ENCODE peak calls at places on chromosomes 6 and 20, in four cellular contexts. P, M, L and G are unnamed samples.
A peak's percentile ranks its signal among the peaks of the same experiment; 100 is the strongest.

GRCh38 chr6:8785223-8785622 is 349.9 kb upstream of the SLC35B3 start:
- DNase-seq in P (no peak), M (no peak), L (no peak), G (no peak)

GRCh38 chr6:42276008-42276890 is 58.6 kb upstream of the MRPS10 start:
- DNase-seq in P (no peak), M (no peak), L (no peak), G (no peak)

GRCh38 chr6:111845441-111845871 is 27.8 kb downstream of the FYN start:
- DNase-seq in P (no peak), M (no peak), L (no peak), G (no peak)

GRCh38 chr6:42511803-42512422 is 51.9 kb upstream of the UBR2 start:
- DNase-seq in P (peak; percentile 60), M (no peak), L (no peak), G (no peak)

GRCh38 chr6:128239898-128240509 is 280.4 kb downstream of the PTPRK start:
- DNase-seq in P (no peak), M (no peak), L (no peak), G (no peak)

GRCh38 chr20:50313223-50313820 is 122.7 kb downstream of the CEBPB start:
- DNase-seq in P (peak; percentile 75), M (no peak), L (no peak), G (peak; percentile 30)

GRCh38 chr6:149152521-149152920 is 165.0 kb upstream of the TAB2 start:
- DNase-seq in P (no peak), M (no peak), L (no peak), G (no peak)

GRCh38 chr20:35743693-35744491 is 1.8 kb upstream of the RBM39 start:
- DNase-seq in P (no peak), M (no peak), L (peak; percentile 17), G (no peak)

GRCh38 chr20:16518068-16518783 is 55.0 kb downstream of the KIF16B start:
- DNase-seq in P (peak; percentile 78), M (no peak), L (no peak), G (peak; percentile 46)

GRCh38 chr6:10202111-10202510 is 212.8 kb downstream of the TFAP2A start:
- DNase-seq in P (peak; percentile 76), M (no peak), L (no peak), G (peak; percentile 11)

GRCh38 chr6:139290787-139291294 is 957 bp downstream of the TXLNB start:
- DNase-seq in P (no peak), M (no peak), L (no peak), G (peak; percentile 41)

GRCh38 chr6:52571099-52571755 is 5.6 kb downstream of the TRAM2 start:
- DNase-seq in P (no peak), M (no peak), L (no peak), G (no peak)

GRCh38 chr6:37473364-37474095 is 26.2 kb downstream of the CCDC167 start:
- DNase-seq in P (peak; percentile 74), M (no peak), L (peak; percentile 91), G (peak; percentile 72)

GRCh38 chr20:7859371-7859802 is 80.9 kb downstream of the HAO1 start:
- DNase-seq in P (peak; percentile 84), M (no peak), L (no peak), G (peak; percentile 82)

GRCh38 chr20:34090645-34091044 is 21.4 kb downstream of the EIF2S2 start:
- DNase-seq in P (no peak), M (no peak), L (no peak), G (no peak)

GRCh38 chr6:21348462-21349195 is 244.9 kb upstream of the SOX4 start:
- DNase-seq in P (peak; percentile 68), M (no peak), L (no peak), G (peak; percentile 76)

GRCh38 chr20:11432407-11432806 is 485.3 kb upstream of the BTBD3 start:
- DNase-seq in P (peak; percentile 92), M (no peak), L (no peak), G (peak; percentile 34)

GRCh38 chr20:57106692-57107091 is 159.7 kb downstream of the BMP7 start:
- DNase-seq in P (no peak), M (no peak), L (no peak), G (no peak)

GRCh38 chr6:19851273-19852089 is 14.3 kb downstream of the ID4 start:
- DNase-seq in P (peak; percentile 90), M (no peak), L (no peak), G (peak; percentile 88)

GRCh38 chr6:13649393-13649792 is 34.3 kb downstream of the NOL7 start:
- DNase-seq in P (no peak), M (no peak), L (no peak), G (no peak)

GRCh38 chr6:13653296-13653695 is 38.2 kb downstream of the NOL7 start:
- DNase-seq in P (peak; percentile 44), M (no peak), L (no peak), G (peak; percentile 56)

GRCh38 chr6:13643125-13643524 is 28.0 kb downstream of the NOL7 start:
- DNase-seq in P (no peak), M (no peak), L (no peak), G (no peak)

GRCh38 chr6:13648850-13649249 is 33.7 kb downstream of the NOL7 start:
- DNase-seq in P (peak; percentile 11), M (no peak), L (no peak), G (no peak)
- H3K4me3 ChIP-seq in P (no peak overlapping the region), M (no peak overlapping the region), L (no peak overlapping the region), G (no peak overlapping the region)

GRCh38 chr20:47319517-47320252 is 36.8 kb downstream of the ZMYND8 start:
- DNase-seq in P (peak; percentile 96), M (no peak), L (peak; percentile 96), G (peak; percentile 66)

GRCh38 chr20:47317127-47317895 is 39.2 kb downstream of the ZMYND8 start:
- DNase-seq in P (peak; percentile 96), M (peak; percentile 56), L (peak; percentile 89), G (peak; percentile 87)

GRCh38 chr20:47318596-47319516 is 37.6 kb downstream of the ZMYND8 start:
- DNase-seq in P (peak; percentile 67), M (peak; percentile 73), L (peak; percentile 88), G (peak; percentile 70)

GRCh38 chr20:47318027-47318595 is 38.4 kb downstream of the ZMYND8 start:
- DNase-seq in P (peak; percentile 75), M (no peak), L (no peak), G (peak; percentile 54)

GRCh38 chr20:47320990-47321805 is 35.3 kb downstream of the ZMYND8 start:
- DNase-seq in P (peak; percentile 54), M (no peak), L (peak; percentile 50), G (no peak)
- H3K4me1 ChIP-seq in P (peaks cover 55% of the 10 kb centered on the region), M (peaks cover 11% of the 10 kb centered on the region), L (peaks cover 44% of the 10 kb centered on the region), G (peaks cover 51% of the 10 kb centered on the region)

GRCh38 chr6:163469459-163469858 is 54.9 kb downstream of the QKI start:
- DNase-seq in P (no peak), M (no peak), L (no peak), G (no peak)
- H3K4me3 ChIP-seq in P (no peak overlapping the region), M (no peak overlapping the region), L (no peak overlapping the region), G (no peak overlapping the region)

GRCh38 chr6:119445666-119446622 is 96.4 kb upstream of the MAN1A1 start:
- DNase-seq in P (peak; percentile 42), M (no peak), L (no peak), G (peak; percentile 52)

GRCh38 chr6:119449253-119450156 is 99.9 kb upstream of the MAN1A1 start:
- DNase-seq in P (no peak), M (no peak), L (no peak), G (no peak)

GRCh38 chr6:119443993-119444641 is 94.6 kb upstream of the MAN1A1 start:
- DNase-seq in P (no peak), M (no peak), L (no peak), G (peak; percentile 11)

GRCh38 chr6:119444642-119445557 is 95.3 kb upstream of the MAN1A1 start:
- DNase-seq in P (no peak), M (no peak), L (no peak), G (no peak)

GRCh38 chr6:119446623-119447008 is 97.1 kb upstream of the MAN1A1 start:
- DNase-seq in P (peak; percentile 68), M (no peak), L (no peak), G (peak; percentile 86)
- H3K4me1 ChIP-seq in P (peaks cover 19% of the 10 kb centered on the region), M (no peaks in the 10 kb centered on the region), L (peaks cover 6% of the 10 kb centered on the region), G (peaks cover 38% of the 10 kb centered on the region)

GRCh38 chr6:136643850-136644596 is 93.8 kb upstream of the MAP7 start:
- DNase-seq in P (peak; percentile 88), M (peak; percentile 92), L (peak; percentile 93), G (peak; percentile 94)

GRCh38 chr6:136651982-136652381 is 101.8 kb upstream of the MAP7 start:
- DNase-seq in P (no peak), M (no peak), L (no peak), G (no peak)

GRCh38 chr6:136646377-136646776 is 96.2 kb upstream of the MAP7 start:
- DNase-seq in P (no peak), M (no peak), L (no peak), G (peak; percentile 64)

GRCh38 chr6:136644597-136644952 is 94.4 kb upstream of the MAP7 start:
- DNase-seq in P (no peak), M (no peak), L (no peak), G (no peak)

GRCh38 chr6:136647363-136647763 is 97.1 kb upstream of the MAP7 start:
- DNase-seq in P (no peak), M (no peak), L (no peak), G (no peak)
- H3K4me3 ChIP-seq in P (no peak overlapping the region), M (no peak overlapping the region), L (no peak overlapping the region), G (peak overlapping the region; percentile 49)

GRCh38 chr6:15457121-15457646 is 205.6 kb downstream of the DTNBP1 start:
- DNase-seq in P (no peak), M (no peak), L (no peak), G (no peak)

GRCh38 chr6:15453186-15453585 is 207.3 kb downstream of the JARID2 start:
- DNase-seq in P (no peak), M (no peak), L (no peak), G (no peak)

GRCh38 chr6:15453622-15454021 is 207.8 kb downstream of the JARID2 start:
- DNase-seq in P (no peak), M (no peak), L (no peak), G (no peak)

GRCh38 chr6:15457903-15458530 is 204.8 kb downstream of the DTNBP1 start:
- DNase-seq in P (no peak), M (no peak), L (no peak), G (no peak)

DNA sequence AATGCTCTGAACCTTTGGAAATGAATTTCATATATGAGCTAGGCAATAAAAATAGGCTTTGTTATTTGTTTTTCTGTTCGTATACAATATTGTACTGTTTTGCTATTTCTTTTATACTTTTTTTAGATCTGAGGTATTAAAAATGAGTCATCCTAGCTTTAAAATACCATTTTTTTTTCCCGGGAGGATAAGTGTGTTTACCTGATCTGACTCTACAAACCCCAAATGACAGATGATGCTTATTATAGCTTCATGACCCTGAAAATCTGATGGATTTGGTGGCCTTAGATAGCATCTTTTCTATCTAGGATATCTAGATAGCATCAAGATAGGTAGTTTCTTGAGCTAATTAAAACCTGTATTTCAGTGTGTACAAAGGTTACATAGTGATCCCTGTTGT is 206.4 kb downstream of the DTNBP1 start:
- DNase-seq in P (peak; percentile 56), M (no peak), L (no peak), G (no peak)
- H3K4me1 ChIP-seq in P (peaks cover 33% of the 10 kb centered on the region), M (no peaks in the 10 kb centered on the region), L (no peaks in the 10 kb centered on the region), G (peaks cover 23% of the 10 kb centered on the region)